ENCODE peak calls at places on chromosomes 5 and 9, in seven cellular contexts. One of them, this sample, is unnamed.

GRCh38 chr5:8930021-8930420 is 615.9 kb downstream of the SEMA5A start:
- DNase-seq in heart right ventricle: no peak
- DNase-seq in gastrocnemius medialis: no peak
- DNase-seq in astrocyte of the cerebellum: no peak
- DNase-seq in foreskin fibroblast: no peak
- DNase-seq in esophagus muscularis mucosa: no peak
- DNase-seq in thyroid gland: no peak
- DNase-seq in this sample: no peak

GRCh38 chr5:122377023-122377422 is 65.0 kb downstream of the SNCAIP start:
- DNase-seq in heart right ventricle: no peak
- DNase-seq in gastrocnemius medialis: no peak
- DNase-seq in astrocyte of the cerebellum: no peak
- DNase-seq in foreskin fibroblast: no peak
- DNase-seq in esophagus muscularis mucosa: no peak
- DNase-seq in thyroid gland: no peak
- DNase-seq in this sample: no peak

GRCh38 chr5:80967500-80968181 is 7.5 kb downstream of the RASGRF2 start:
- DNase-seq in heart right ventricle: no peak
- DNase-seq in gastrocnemius medialis: no peak
- DNase-seq in astrocyte of the cerebellum: peak; percentile 62
- DNase-seq in foreskin fibroblast: peak; percentile 84
- DNase-seq in esophagus muscularis mucosa: no peak
- DNase-seq in thyroid gland: peak; percentile 77
- DNase-seq in this sample: peak; percentile 17

GRCh38 chr5:100479079-100479688 is 56.0 kb upstream of the FAM174A start:
- DNase-seq in heart right ventricle: no peak
- DNase-seq in gastrocnemius medialis: no peak
- DNase-seq in astrocyte of the cerebellum: no peak
- DNase-seq in foreskin fibroblast: no peak
- DNase-seq in esophagus muscularis mucosa: no peak
- DNase-seq in thyroid gland: no peak
- DNase-seq in this sample: no peak

GRCh38 chr5:139523635-139524445 is 37.3 kb upstream of the UBE2D2 start:
- DNase-seq in heart right ventricle: no peak
- DNase-seq in gastrocnemius medialis: no peak
- DNase-seq in astrocyte of the cerebellum: no peak
- DNase-seq in foreskin fibroblast: no peak
- DNase-seq in esophagus muscularis mucosa: no peak
- DNase-seq in thyroid gland: no peak
- DNase-seq in this sample: no peak

GRCh38 chr5:172173771-172174170 is 14.3 kb downstream of the STK10 start:
- DNase-seq in heart right ventricle: no peak
- DNase-seq in gastrocnemius medialis: no peak
- DNase-seq in astrocyte of the cerebellum: peak; percentile 76
- DNase-seq in foreskin fibroblast: no peak
- DNase-seq in esophagus muscularis mucosa: no peak
- DNase-seq in thyroid gland: no peak
- DNase-seq in this sample: no peak

GRCh38 chr9:24545847-24546522 is at the start of gene IZUMO3:
- DNase-seq in heart right ventricle: no peak
- DNase-seq in gastrocnemius medialis: no peak
- DNase-seq in astrocyte of the cerebellum: no peak
- DNase-seq in foreskin fibroblast: no peak
- DNase-seq in esophagus muscularis mucosa: no peak
- DNase-seq in thyroid gland: no peak
- DNase-seq in this sample: no peak

GRCh38 chr9:134936021-134936761 is 18.5 kb upstream of the FCN1 start:
- DNase-seq in heart right ventricle: no peak
- DNase-seq in gastrocnemius medialis: no peak
- DNase-seq in astrocyte of the cerebellum: no peak
- DNase-seq in foreskin fibroblast: no peak
- DNase-seq in esophagus muscularis mucosa: no peak
- DNase-seq in thyroid gland: no peak
- DNase-seq in this sample: no peak

GRCh38 chr5:154211611-154212390 is 21.3 kb downstream of the GALNT10 start:
- DNase-seq in heart right ventricle: no peak
- DNase-seq in gastrocnemius medialis: no peak
- DNase-seq in astrocyte of the cerebellum: no peak
- DNase-seq in foreskin fibroblast: no peak
- DNase-seq in esophagus muscularis mucosa: no peak
- DNase-seq in thyroid gland: no peak
- DNase-seq in this sample: no peak

GRCh38 chr5:41148448-41148847 is 64.9 kb downstream of the C6 start:
- DNase-seq in heart right ventricle: no peak
- DNase-seq in gastrocnemius medialis: no peak
- DNase-seq in astrocyte of the cerebellum: no peak
- DNase-seq in foreskin fibroblast: no peak
- DNase-seq in esophagus muscularis mucosa: no peak
- DNase-seq in thyroid gland: no peak
- DNase-seq in this sample: no peak

GRCh38 chr9:3750311-3750710 is 224.5 kb upstream of the RFX3 start:
- DNase-seq in heart right ventricle: no peak
- DNase-seq in gastrocnemius medialis: no peak
- DNase-seq in astrocyte of the cerebellum: no peak
- DNase-seq in foreskin fibroblast: no peak
- DNase-seq in esophagus muscularis mucosa: no peak
- DNase-seq in thyroid gland: no peak
- DNase-seq in this sample: no peak

GRCh38 chr5:180138976-180139730 is 67.6 kb upstream of the RNF130 start:
- DNase-seq in heart right ventricle: no peak
- DNase-seq in gastrocnemius medialis: no peak
- DNase-seq in astrocyte of the cerebellum: no peak
- DNase-seq in foreskin fibroblast: no peak
- DNase-seq in esophagus muscularis mucosa: peak; percentile 91
- DNase-seq in thyroid gland: no peak
- DNase-seq in this sample: no peak

GRCh38 chr5:18551716-18552115 is 917.5 kb downstream of the TAF11L14 start:
- DNase-seq in heart right ventricle: no peak
- DNase-seq in gastrocnemius medialis: no peak
- DNase-seq in astrocyte of the cerebellum: no peak
- DNase-seq in foreskin fibroblast: no peak
- DNase-seq in esophagus muscularis mucosa: no peak
- DNase-seq in thyroid gland: no peak
- DNase-seq in this sample: no peak

GRCh38 chr5:74167206-74167929 is 473.2 kb downstream of the ENC1 start:
- DNase-seq in heart right ventricle: no peak
- DNase-seq in gastrocnemius medialis: no peak
- DNase-seq in astrocyte of the cerebellum: peak; percentile 72
- DNase-seq in foreskin fibroblast: peak; percentile 59
- DNase-seq in esophagus muscularis mucosa: no peak
- DNase-seq in thyroid gland: no peak
- DNase-seq in this sample: no peak

GRCh38 chr5:172731286-172732073 is 39.5 kb downstream of the DUSP1 start:
- DNase-seq in heart right ventricle: no peak
- DNase-seq in gastrocnemius medialis: no peak
- DNase-seq in astrocyte of the cerebellum: no peak
- DNase-seq in foreskin fibroblast: no peak
- DNase-seq in esophagus muscularis mucosa: no peak
- DNase-seq in thyroid gland: peak; percentile 34
- DNase-seq in this sample: no peak

GRCh38 chr9:29775491-29775890 is 2202.2 kb upstream of the C9orf72 start:
- DNase-seq in heart right ventricle: no peak
- DNase-seq in gastrocnemius medialis: no peak
- DNase-seq in astrocyte of the cerebellum: no peak
- DNase-seq in foreskin fibroblast: no peak
- DNase-seq in esophagus muscularis mucosa: no peak
- DNase-seq in thyroid gland: no peak
- DNase-seq in this sample: no peak

GRCh38 chr9:32117291-32117690 is 267.2 kb upstream of the ACO1 start:
- DNase-seq in heart right ventricle: no peak
- DNase-seq in gastrocnemius medialis: no peak
- DNase-seq in astrocyte of the cerebellum: no peak
- DNase-seq in foreskin fibroblast: no peak
- DNase-seq in esophagus muscularis mucosa: no peak
- DNase-seq in thyroid gland: no peak
- DNase-seq in this sample: no peak

DNA sequence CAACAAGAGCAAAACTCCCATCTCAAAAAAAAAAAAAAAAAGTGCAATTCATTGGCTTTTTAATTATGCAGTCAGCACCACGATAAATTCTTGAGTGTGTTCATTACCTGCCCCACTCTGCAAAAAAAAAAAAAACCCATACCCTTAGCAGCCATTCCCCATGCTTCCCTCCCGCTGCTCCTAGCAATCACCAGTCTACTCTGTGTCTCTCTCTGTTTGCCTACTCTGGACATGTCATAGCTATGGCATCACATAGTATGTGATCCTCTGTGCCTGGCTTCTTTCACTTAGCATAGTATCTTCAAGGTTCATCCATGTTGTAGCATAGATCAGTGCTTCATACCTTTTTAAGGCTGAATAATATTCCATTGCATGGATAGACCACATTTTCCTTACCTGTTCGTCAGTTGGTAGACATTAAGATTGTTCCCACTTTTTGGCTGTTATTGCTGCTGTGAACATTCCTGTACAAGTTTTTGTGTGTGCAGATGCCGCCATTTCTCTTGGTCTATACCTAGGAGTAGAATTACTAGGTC is 7.0 kb upstream of the PRR7 start:
- DNase-seq in heart right ventricle: no peak
- DNase-seq in gastrocnemius medialis: no peak
- DNase-seq in astrocyte of the cerebellum: no peak
- DNase-seq in foreskin fibroblast: no peak
- DNase-seq in esophagus muscularis mucosa: no peak
- DNase-seq in thyroid gland: no peak
- DNase-seq in this sample: no peak
- TF ChIP-seq CTCF in heart right ventricle: no peak
- TF ChIP-seq CTCF in gastrocnemius medialis: no peak
- TF ChIP-seq CTCF in astrocyte of the cerebellum: no peak
- TF ChIP-seq CTCF in foreskin fibroblast: no peak
- TF ChIP-seq CTCF in esophagus muscularis mucosa: no peak
- TF ChIP-seq CTCF in thyroid gland: no peak
- TF ChIP-seq CTCF in this sample: no peak

DNA sequence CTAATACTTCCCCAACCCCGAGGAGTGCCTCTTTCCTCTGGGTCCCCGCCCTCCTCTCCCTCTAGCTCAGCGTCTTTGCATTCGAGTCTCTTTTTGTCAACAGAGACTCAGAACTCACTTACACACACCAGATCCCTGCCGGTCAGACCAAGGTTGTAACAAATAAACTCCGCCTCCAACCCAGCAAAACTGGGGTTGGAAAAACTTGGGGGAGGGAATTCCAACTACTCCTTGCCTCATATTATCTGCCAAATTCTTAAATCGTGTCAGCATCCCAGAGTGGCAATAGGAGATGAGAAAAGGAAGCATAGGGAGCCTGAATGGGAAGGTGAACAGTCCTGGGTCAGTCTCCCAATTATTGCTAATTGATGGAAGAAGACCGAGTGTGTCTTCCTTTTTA is at the start of gene HTR1A:
- DNase-seq in heart right ventricle: no peak
- DNase-seq in gastrocnemius medialis: no peak
- DNase-seq in astrocyte of the cerebellum: no peak
- DNase-seq in foreskin fibroblast: no peak
- DNase-seq in esophagus muscularis mucosa: no peak
- DNase-seq in thyroid gland: no peak
- DNase-seq in this sample: no peak
- H3K4me3 ChIP-seq in heart right ventricle: no peak within 1 kb of the TSS
- H3K4me3 ChIP-seq in gastrocnemius medialis: no peak within 1 kb of the TSS
- H3K4me3 ChIP-seq in astrocyte of the cerebellum: no peak within 1 kb of the TSS
- H3K4me3 ChIP-seq in foreskin fibroblast: no peak within 1 kb of the TSS
- H3K4me3 ChIP-seq in esophagus muscularis mucosa: no peak within 1 kb of the TSS
- H3K4me3 ChIP-seq in thyroid gland: no peak within 1 kb of the TSS
- H3K4me3 ChIP-seq in this sample: no peak within 1 kb of the TSS

DNA sequence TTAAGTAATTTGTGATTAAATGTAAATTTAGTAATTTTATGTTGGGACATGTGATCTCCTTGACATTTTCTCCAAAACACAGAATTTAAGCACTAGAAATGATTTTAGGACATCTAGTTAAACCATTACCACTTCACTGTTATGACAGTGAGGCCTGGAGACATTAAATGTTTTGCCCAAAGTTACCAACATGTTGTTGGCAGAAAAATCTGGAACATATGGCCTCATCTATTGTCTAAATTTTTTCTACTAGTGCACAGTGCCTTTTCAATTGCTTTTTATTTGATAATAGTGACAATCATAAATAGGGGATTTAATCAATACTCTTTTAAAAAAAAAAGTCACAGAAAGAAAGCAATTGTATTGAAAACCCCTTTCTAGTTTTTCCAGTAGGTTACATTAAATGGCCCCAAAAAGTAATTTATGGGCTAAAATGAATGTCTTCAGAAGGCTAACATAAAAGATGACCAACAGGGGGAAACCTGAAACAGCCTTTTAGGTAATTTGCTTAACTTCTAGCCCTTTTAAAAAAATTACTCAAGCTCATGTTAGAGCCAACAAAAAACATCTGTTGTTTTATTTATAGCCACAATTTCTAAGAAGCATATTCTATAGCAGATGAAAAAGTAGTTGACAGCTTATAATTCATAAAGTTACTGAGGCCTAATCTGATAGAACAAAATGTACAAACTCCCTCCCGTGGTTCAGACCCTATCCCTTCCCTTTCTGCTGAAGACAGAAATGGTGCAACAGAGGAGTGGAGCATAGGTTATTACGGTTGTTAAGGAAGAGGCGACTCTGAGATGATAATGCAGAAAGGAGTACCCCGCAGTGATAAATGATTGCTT is 45.8 kb downstream of the PIK3R1 start:
- DNase-seq in heart right ventricle: no peak
- DNase-seq in gastrocnemius medialis: no peak
- DNase-seq in astrocyte of the cerebellum: no peak
- DNase-seq in foreskin fibroblast: peak; percentile 37
- DNase-seq in esophagus muscularis mucosa: no peak
- DNase-seq in thyroid gland: no peak
- DNase-seq in this sample: no peak
- TF ChIP-seq CTCF in heart right ventricle: no peak
- TF ChIP-seq CTCF in gastrocnemius medialis: no peak
- TF ChIP-seq CTCF in astrocyte of the cerebellum: peak; percentile 15
- TF ChIP-seq CTCF in foreskin fibroblast: peak; percentile 20
- TF ChIP-seq CTCF in esophagus muscularis mucosa: no peak
- TF ChIP-seq CTCF in thyroid gland: no peak
- TF ChIP-seq CTCF in this sample: no peak

DNA sequence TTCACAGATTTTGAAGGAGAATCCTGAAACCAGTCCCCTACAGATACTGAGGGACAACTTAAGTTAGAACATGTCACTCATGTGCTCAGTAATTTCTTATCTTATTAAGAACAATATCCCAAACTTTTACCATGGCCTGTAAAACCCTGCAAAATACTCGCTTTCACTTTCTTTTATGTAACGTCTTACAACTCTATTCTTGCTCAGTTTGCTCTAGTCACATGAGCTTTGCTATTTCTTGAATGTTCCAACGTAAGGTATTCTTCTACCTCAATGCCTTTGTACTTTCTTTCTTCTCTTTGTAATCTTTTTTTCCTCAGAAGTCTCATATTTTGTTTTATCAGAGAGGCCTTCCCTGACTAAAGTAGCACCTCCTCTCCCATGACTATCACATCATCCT is 14.1 kb downstream of the TMEM38B start:
- DNase-seq in heart right ventricle: no peak
- DNase-seq in gastrocnemius medialis: no peak
- DNase-seq in astrocyte of the cerebellum: no peak
- DNase-seq in foreskin fibroblast: no peak
- DNase-seq in esophagus muscularis mucosa: no peak
- DNase-seq in thyroid gland: no peak
- DNase-seq in this sample: no peak
- H3K4me3 ChIP-seq in heart right ventricle: no peak overlapping the region
- H3K4me3 ChIP-seq in gastrocnemius medialis: peak overlapping the region; percentile 24
- H3K4me3 ChIP-seq in astrocyte of the cerebellum: no peak overlapping the region
- H3K4me3 ChIP-seq in foreskin fibroblast: no peak overlapping the region
- H3K4me3 ChIP-seq in esophagus muscularis mucosa: no peak overlapping the region
- H3K4me3 ChIP-seq in thyroid gland: no peak overlapping the region
- H3K4me3 ChIP-seq in this sample: no peak overlapping the region